ENCODE peak calls at places on chromosomes 7 and 10, in ten cellular contexts. E, C, G, Q, Y, X, F, O, M and V are unnamed samples.

GRCh38 chr10:74543276-74543675 is 283.1 kb upstream of the KAT6B start:
- DNase-seq in C (no peak), M (no peak), O (no peak), Q (no peak), E (no peak), X (no peak), G (no peak), F (peak; percentile 31), Y (no peak), V (no peak)

GRCh38 chr10:62924344-62924748 is 108.2 kb upstream of the EGR2 start:
- DNase-seq in G (no peak), C (peak; percentile 17), Y (peak; percentile 25), X (no peak), O (no peak), F (no peak), E (no peak), M (no peak), Q (no peak), V (no peak)

GRCh38 chr10:74208081-74208480 is 57.1 kb downstream of the ADK start:
- DNase-seq in E (no peak), Q (peak; percentile 57), O (no peak), F (no peak), X (no peak), G (no peak), Y (no peak), M (no peak), C (no peak), V (no peak)

GRCh38 chr7:159227433-159227832 is 82.8 kb upstream of the VIPR2 start:
- DNase-seq in E (no peak), Y (peak; percentile 34), C (no peak), O (no peak), F (no peak), G (no peak), X (no peak), M (no peak), Q (no peak), V (no peak)

GRCh38 chr10:102302611-102303010 is 57.3 kb downstream of the GBF1 start:
- DNase-seq in Y (no peak), G (no peak), X (no peak), C (no peak), Q (no peak), M (no peak), O (no peak), F (peak; percentile 42), E (no peak), V (no peak)

GRCh38 chr10:101444058-101444457 is 90.1 kb downstream of the BTRC start:
- DNase-seq in C (no peak), E (no peak), X (no peak), G (no peak), O (no peak), F (peak; percentile 21), Y (no peak), M (peak; percentile 4), Q (no peak), V (no peak)

GRCh38 chr7:7861211-7861633 is 107.4 kb upstream of the GLCCI1 start:
- DNase-seq in E (no peak), G (no peak), C (no peak), O (peak; percentile 11), M (peak; percentile 49), Q (no peak), F (peak; percentile 81), Y (peak; percentile 84), X (no peak), V (no peak)

GRCh38 chr7:157568785-157569584 is 232.2 kb downstream of the DNAJB6 start:
- DNase-seq in C (peak; percentile 70), X (peak; percentile 66), O (no peak), E (no peak), G (no peak), F (peak; percentile 28), Y (no peak), M (peak; percentile 78), Q (peak; percentile 66), V (peak; percentile 62)

GRCh38 chr10:13707156-13707881 is 120.6 kb downstream of the PRPF18 start:
- DNase-seq in E (no peak), O (peak; percentile 63), Q (peak; percentile 54), M (peak; percentile 11), G (no peak), F (peak; percentile 95), C (peak; percentile 68), Y (peak; percentile 79), X (peak; percentile 94), V (peak; percentile 40)

GRCh38 chr7:128374041-128374440 is 12.6 kb upstream of the PRRT4 start:
- DNase-seq in F (no peak), X (no peak), O (no peak), M (no peak), Q (no peak), G (no peak), E (no peak), Y (no peak), C (no peak), V (no peak)

GRCh38 chr7:128380807-128381130 is 19.3 kb upstream of the PRRT4 start:
- DNase-seq in O (no peak), E (no peak), F (no peak), G (no peak), M (no peak), Q (no peak), X (no peak), C (no peak), Y (no peak), V (no peak)

GRCh38 chr7:128379900-128380806 is 18.7 kb upstream of the PRRT4 start:
- DNase-seq in Q (no peak), X (no peak), G (no peak), M (no peak), F (no peak), Y (no peak), E (no peak), C (no peak), O (no peak), V (no peak)

GRCh38 chr7:128381161-128381821 is 19.8 kb upstream of the PRRT4 start:
- DNase-seq in M (no peak), X (no peak), G (peak; percentile 55), C (peak; percentile 46), Q (peak; percentile 61), Y (peak; percentile 71), O (no peak), F (no peak), E (no peak), V (peak; percentile 49)

GRCh38 chr7:128378637-128379036 is 17.1 kb upstream of the PRRT4 start:
- DNase-seq in O (no peak), Y (no peak), C (no peak), F (no peak), M (no peak), G (no peak), Q (no peak), X (no peak), E (no peak), V (no peak)
- TF ChIP-seq CTCF in O (no peak), Y (no peak), C (no peak), F (no peak), M (no peak), G (no peak), Q (no peak), X (no peak), E (no peak), V (no peak)

GRCh38 chr7:28618383-28618782 is 206.1 kb downstream of the CREB5 start:
- DNase-seq in F (no peak), X (no peak), E (no peak), O (no peak), C (no peak), Q (no peak), M (no peak), Y (no peak), G (no peak), V (no peak)

GRCh38 chr7:28619256-28619655 is 206.9 kb downstream of the CREB5 start:
- DNase-seq in Y (no peak), C (no peak), Q (no peak), F (no peak), O (no peak), E (no peak), M (peak; percentile 13), X (no peak), G (no peak), V (no peak)

GRCh38 chr7:28617308-28617707 is 205.0 kb downstream of the CREB5 start:
- DNase-seq in E (no peak), Y (no peak), Q (no peak), M (no peak), X (no peak), C (no peak), G (no peak), F (no peak), O (no peak), V (no peak)

GRCh38 chr7:28613262-28613661 is 200.9 kb downstream of the CREB5 start:
- DNase-seq in C (no peak), M (no peak), Y (peak; percentile 70), E (no peak), X (no peak), Q (no peak), O (no peak), F (no peak), G (no peak), V (no peak)

DNA sequence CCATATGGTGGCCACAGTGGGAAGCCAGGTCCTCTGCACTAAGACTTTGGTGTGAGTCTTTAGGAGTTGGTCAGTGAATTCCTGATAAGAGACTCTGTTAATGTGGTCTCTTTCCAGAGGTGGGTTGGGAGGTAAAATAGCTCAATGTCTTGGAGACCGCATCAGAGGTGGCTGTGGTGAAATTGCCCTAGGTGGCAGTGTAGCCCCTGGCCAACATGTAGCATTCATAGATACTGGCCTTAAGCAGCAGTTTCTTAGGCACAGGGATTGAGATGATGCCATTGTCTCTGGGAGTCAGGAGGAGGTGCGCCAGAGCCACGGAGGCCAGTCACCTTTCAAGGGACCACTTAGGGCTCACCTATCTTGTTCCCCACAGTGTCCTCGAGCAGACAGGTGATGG is 202.8 kb downstream of the CREB5 start:
- DNase-seq in G (no peak), M (no peak), F (no peak), Q (no peak), C (no peak), X (no peak), Y (no peak), O (no peak), E (no peak), V (no peak)
- TF ChIP-seq CTCF in G (peak; percentile 16), M (peak; percentile 32), F (no peak), Q (no peak), C (no peak), X (no peak), Y (no peak), O (no peak), E (peak; percentile 18), V (peak; percentile 14)

GRCh38 chr7:111855842-111856227 is 293.5 kb upstream of the IMMP2L start:
- DNase-seq in X (no peak), G (peak; percentile 47), Q (peak; percentile 21), C (peak; percentile 48), E (no peak), F (peak; percentile 32), M (no peak), O (no peak), Y (no peak), V (no peak)
- TF ChIP-seq CTCF in X (no peak), G (peak; percentile 57), Q (no peak), C (no peak), E (no peak), F (no peak), M (peak; percentile 32), O (peak; percentile 30), Y (no peak), V (no peak)

DNA sequence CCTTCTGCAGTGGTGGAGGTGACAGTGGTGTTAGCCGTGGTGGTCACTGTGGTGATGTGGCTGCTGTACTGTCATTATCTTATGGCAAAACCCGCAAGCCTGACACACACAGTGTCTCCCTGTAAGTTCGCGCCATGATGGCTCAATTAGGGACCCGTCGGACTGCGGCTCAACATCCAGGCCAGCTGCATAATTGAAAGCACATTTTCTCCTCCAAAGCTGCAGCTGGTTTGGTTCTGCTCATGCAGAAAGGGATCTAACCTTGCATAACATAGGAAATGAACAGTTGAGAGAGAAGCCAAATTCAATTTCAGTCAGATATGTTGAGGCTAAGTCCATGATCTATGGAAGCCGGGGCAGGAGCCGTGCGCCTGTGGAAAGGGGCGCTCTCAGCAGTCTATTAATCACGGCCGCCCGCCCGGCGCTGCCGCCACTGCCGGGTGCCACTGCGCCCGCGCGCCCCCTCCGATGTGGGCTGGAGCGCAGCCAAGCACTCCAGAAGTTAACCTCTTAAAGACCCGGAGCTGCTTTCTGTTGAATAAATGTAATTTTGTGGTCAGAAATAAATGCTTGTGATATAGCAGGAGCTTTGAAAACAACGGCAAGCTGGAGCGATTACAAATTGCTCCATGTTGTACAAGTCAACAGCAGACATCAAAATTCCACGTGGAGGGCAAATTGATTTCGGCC is 227.7 kb downstream of the CUX1 start:
- DNase-seq in M (no peak), G (no peak), Y (no peak), C (peak; percentile 32), O (peak; percentile 88), X (peak; percentile 37), Q (no peak), F (peak; percentile 98), E (no peak), V (no peak)
- TF ChIP-seq CTCF in M (no peak), G (no peak), Y (no peak), C (no peak), O (no peak), X (no peak), Q (no peak), F (no peak), E (no peak), V (no peak)